ENCODE peak calls at places on chromosomes 6 and 20, in seven cellular contexts. E is activated B cell treated with CpG ODN at 0.5 μM for 24 hours, Y is WTC11, D is fibroblast of mammary gland, B is glutamatergic neuron, U is WERI-Rb-1, J is RWPE1. T is an unnamed sample.

GRCh38 chr20:63532449-63532971 is 4.7 kb downstream of the PTK6 start:
- DNase-seq in U (no peak), Y (no peak), D (no peak), J (no peak), E (peak; percentile 12), B (peak; percentile 25), T (no peak)

GRCh38 chr6:42450314-42451145 is 1.2 kb downstream of the TRERF1 start:
- DNase-seq in Y (no peak), D (no peak), B (peak; percentile 30), J (peak; percentile 30), E (no peak), U (peak; percentile 23), T (peak; percentile 5)

GRCh38 chr20:41167481-41168253 is 30.3 kb downstream of the PLCG1 start:
- DNase-seq in Y (no peak), U (no peak), D (no peak), J (no peak), B (no peak), E (no peak), T (no peak)

GRCh38 chr6:33028220-33028849 is 18.9 kb upstream of the HLA-DOA start:
- DNase-seq in U (no peak), J (no peak), B (no peak), Y (no peak), E (no peak), D (no peak), T (no peak)

GRCh38 chr6:33521790-33522091 is 58.3 kb downstream of the BAK1 start:
- DNase-seq in E (no peak), Y (no peak), U (no peak), D (no peak), J (no peak), B (no peak), T (no peak)

GRCh38 chr6:106450645-106451044 is 90.1 kb downstream of the CRYBG1 start:
- DNase-seq in U (no peak), D (peak; percentile 34), B (no peak), E (no peak), Y (no peak), J (no peak), T (no peak)

GRCh38 chr6:3324262-3324942 is 65.7 kb downstream of the PSMG4 start:
- DNase-seq in E (no peak), B (no peak), Y (no peak), U (no peak), J (peak; percentile 60), D (peak; percentile 95), T (peak; percentile 87)

GRCh38 chr20:2826655-2827054 is 10.5 kb downstream of the TMEM239 start:
- DNase-seq in B (no peak), E (no peak), J (no peak), D (no peak), U (no peak), Y (no peak), T (no peak)

GRCh38 chr6:1988843-1989242 is 256.6 kb downstream of the GMDS start:
- DNase-seq in U (no peak), J (no peak), B (no peak), Y (no peak), D (no peak), E (no peak), T (no peak)

GRCh38 chr20:63216849-63217471 is 1.0 kb upstream of the YTHDF1 start:
- DNase-seq in J (no peak), U (no peak), D (no peak), E (no peak), B (peak; percentile 43), Y (no peak), T (no peak)

GRCh38 chr6:128314190-128314589 is 206.2 kb downstream of the PTPRK start:
- DNase-seq in D (no peak), J (no peak), Y (no peak), U (no peak), E (no peak), B (no peak), T (no peak)

GRCh38 chr6:168035098-168035660 is 37.7 kb downstream of the KIF25 start:
- DNase-seq in U (peak; percentile 33), D (peak; percentile 53), Y (peak; percentile 75), B (no peak), E (no peak), J (peak; percentile 56), T (no peak)

GRCh38 chr6:122610690-122611455 is 668 bp downstream of the PKIB start:
- DNase-seq in J (peak; percentile 7), D (peak; percentile 13), Y (peak; percentile 66), B (peak; percentile 28), U (peak; percentile 88), E (no peak), T (peak; percentile 27)

GRCh38 chr6:36024154-36024760 is at the start of gene SLC26A8:
- DNase-seq in Y (peak; percentile 60), U (no peak), J (no peak), D (no peak), E (peak; percentile 16), B (peak; percentile 44), T (no peak)

GRCh38 chr20:21280496-21281016 is 22.6 kb upstream of the XRN2 start:
- DNase-seq in J (no peak), Y (no peak), U (no peak), B (no peak), E (no peak), D (no peak), T (no peak)

DNA sequence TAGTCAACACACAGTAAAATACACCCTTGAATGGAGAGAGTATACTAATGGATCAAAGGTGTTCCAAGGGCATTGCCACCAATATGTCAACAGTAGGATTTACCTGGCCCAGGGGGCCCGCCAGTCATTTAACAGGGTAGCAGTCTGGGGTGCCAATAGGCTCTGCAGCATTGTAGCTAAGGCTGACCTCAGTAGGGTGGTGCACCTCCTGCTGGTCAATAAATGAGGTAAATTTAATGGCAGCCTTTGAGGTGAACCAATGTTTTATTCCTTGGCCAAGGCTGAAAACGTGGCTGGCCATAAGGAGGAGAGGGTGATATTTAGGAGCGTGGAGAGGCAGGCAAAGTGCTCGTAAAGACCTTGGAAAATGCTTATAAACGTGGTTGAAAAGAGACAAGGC is 147.2 kb downstream of the RPS12 start:
- DNase-seq in Y (peak; percentile 21), B (no peak), E (no peak), J (no peak), U (no peak), D (no peak), T (no peak)
- TF ChIP-seq CTCF in Y (peak; percentile 25), B (no peak), E (no peak), J (no peak), U (peak; percentile 20), D (peak; percentile 26), T (peak; percentile 24)

DNA sequence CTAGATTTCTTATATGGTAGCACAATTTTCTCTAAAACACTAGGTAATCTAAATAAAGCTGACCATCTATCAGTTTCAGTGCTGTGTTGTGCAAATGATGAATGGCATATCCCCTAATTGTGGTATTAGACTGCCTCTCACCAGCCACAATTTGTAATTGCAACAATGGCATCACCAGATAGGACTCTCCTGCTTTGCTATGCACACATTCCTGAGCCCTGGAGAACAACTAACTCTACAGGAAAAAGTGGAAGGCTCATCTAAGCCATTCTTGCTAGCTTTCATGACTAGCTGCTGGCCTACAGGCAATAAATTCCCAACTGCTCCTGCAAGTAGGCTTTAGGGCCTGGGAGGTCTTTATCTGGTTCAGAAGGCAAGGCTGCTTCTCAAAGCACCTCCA is 974.1 kb downstream of the EYS start:
- DNase-seq in D (no peak), E (no peak), Y (no peak), J (peak; percentile 1), B (no peak), U (no peak), T (peak; percentile 12)
- TF ChIP-seq CTCF in D (peak; percentile 1), E (no peak), Y (no peak), J (no peak), B (no peak), U (no peak), T (peak; percentile 3)

GRCh38 chr6:13812359-13812642 is 2.1 kb downstream of the MCUR1 start:
- DNase-seq in B (no peak), J (no peak), Y (no peak), D (no peak), U (no peak), E (no peak), T (no peak)

GRCh38 chr6:13813011-13813410 is 1.3 kb downstream of the MCUR1 start:
- DNase-seq in D (no peak), E (no peak), U (no peak), J (no peak), B (no peak), Y (no peak), T (peak; percentile 32)

GRCh38 chr6:13814938-13815575 is 700 bp upstream of the MCUR1 start:
- DNase-seq in J (no peak), Y (no peak), B (no peak), U (no peak), D (peak; percentile 29), E (no peak), T (peak; percentile 12)

GRCh38 chr6:13813621-13814175 is 659 bp downstream of the MCUR1 start:
- DNase-seq in J (peak; percentile 78), U (peak; percentile 92), D (peak; percentile 57), Y (peak; percentile 84), E (no peak), B (peak; percentile 81), T (peak; percentile 33)

DNA sequence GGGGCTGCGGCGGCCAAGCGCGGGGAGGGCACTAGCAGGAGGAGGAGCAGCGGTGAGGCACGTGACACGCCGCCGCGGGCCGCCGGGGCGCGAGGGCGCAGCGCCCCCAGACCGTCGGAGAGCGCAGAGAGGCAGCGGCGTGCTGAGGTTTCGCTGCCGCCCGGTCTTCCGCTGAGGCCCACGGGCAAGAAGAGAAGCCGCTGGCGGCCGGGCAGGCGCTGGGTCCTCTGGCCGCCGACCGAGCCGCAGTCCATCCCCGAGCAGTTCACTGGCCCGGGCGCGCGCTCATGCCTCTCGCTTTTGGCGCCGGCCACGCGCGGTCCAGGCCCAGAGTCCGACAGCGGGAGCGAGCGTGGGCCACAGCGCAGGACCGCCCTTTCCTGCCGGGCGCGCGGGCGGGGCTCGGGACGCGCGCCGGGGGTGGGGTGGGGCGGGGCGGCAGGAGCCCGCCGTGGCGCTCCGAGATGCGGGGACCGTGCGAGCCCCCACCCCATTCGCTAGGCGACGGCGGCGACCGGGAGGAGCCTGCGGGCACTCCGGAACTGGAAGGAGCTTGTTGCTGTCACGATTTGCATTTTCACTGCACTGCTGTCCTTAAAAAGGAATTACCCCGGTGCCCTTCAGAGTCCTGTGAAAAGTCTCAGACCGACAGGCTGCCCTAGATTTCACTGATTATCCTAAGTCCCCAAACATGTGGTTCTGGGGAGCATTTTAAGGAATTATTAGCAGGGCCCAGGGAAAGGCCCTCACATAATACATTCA is at the start of gene MCUR1:
- DNase-seq in D (peak; percentile 74), Y (peak; percentile 79), J (peak; percentile 83), B (peak; percentile 83), U (peak; percentile 96), E (peak; percentile 81), T (peak; percentile 55)
- TF ChIP-seq CTCF in D (no peak), Y (no peak), J (peak; percentile 30), B (no peak), U (peak; percentile 68), E (no peak), T (peak; percentile 36)

GRCh38 chr6:71444222-71444621 is 155.6 kb downstream of the OGFRL1 start:
- DNase-seq in Y (no peak), E (no peak), U (no peak), J (no peak), B (no peak), D (no peak), T (peak; percentile 28)
- TF ChIP-seq CTCF in Y (no peak), E (no peak), U (no peak), J (no peak), B (no peak), D (no peak), T (no peak)

T was measured in bronchial epithelial cell.